ENCODE peak calls at places on chromosomes 11 and 22, in six cellular contexts. R is stimulated activated CD4-positive, alpha-beta T cell treated with anti-CD3 and anti-CD28 coated beads, Interleukin-1b, Interleukin-23, amount 100 ng/mL, for 24 hours; L is PC-3; C is NCI-H510A treated with DMSO at 0.1 percent for 48 hours; X is H54; P is anterior cingulate cortex. E is an unnamed sample.

GRCh38 chr11:34654491-34655334 is 33.8 kb downstream of the EHF start:
- DNase-seq in X (no peak), C (peak; percentile 20), R (no peak), L (peak; percentile 97), P (no peak), E (no peak)

GRCh38 chr11:28343304-28344233 is 235.4 kb downstream of the METTL15 start:
- DNase-seq in X (peak; percentile 13), P (no peak), L (peak; percentile 77), C (no peak), R (no peak), E (peak; percentile 6)

GRCh38 chr22:31680764-31681624 is 19.0 kb upstream of the PISD start:
- DNase-seq in C (no peak), X (no peak), L (peak; percentile 48), R (no peak), P (no peak), E (no peak)

GRCh38 chr11:77710358-77710757 is 72.8 kb upstream of the CLNS1A start:
- DNase-seq in X (peak; percentile 16), P (no peak), R (no peak), C (no peak), L (peak; percentile 64), E (peak; percentile 30)

GRCh38 chr22:39175127-39176066 is 22.9 kb upstream of the CBX7 start:
- DNase-seq in X (no peak), C (no peak), R (no peak), P (no peak), L (peak; percentile 2), E (no peak)

GRCh38 chr11:130282111-130282510 is 32.6 kb downstream of the ZBTB44 start:
- DNase-seq in C (no peak), P (no peak), L (no peak), R (no peak), X (no peak), E (no peak)

GRCh38 chr22:43835166-43835565 is 23.1 kb upstream of the EFCAB6 start:
- DNase-seq in P (no peak), C (no peak), R (no peak), X (no peak), L (no peak), E (no peak)

GRCh38 chr11:130407978-130408377 is 20.4 kb downstream of the ADAMTS8 start:
- DNase-seq in X (peak; percentile 52), R (no peak), C (no peak), L (peak; percentile 99), P (no peak), E (no peak)

GRCh38 chr22:35376728-35377472 is 4.0 kb upstream of the HMOX1 start:
- DNase-seq in P (peak; percentile 58), C (peak; percentile 66), X (peak; percentile 65), R (no peak), L (peak; percentile 94), E (peak; percentile 96)

GRCh38 chr22:40029189-40029890 is 34.6 kb downstream of the FAM83F start:
- DNase-seq in X (no peak), P (no peak), L (no peak), R (no peak), C (no peak), E (no peak)

GRCh38 chr11:118343981-118344521 is at the start of gene CD3G:
- DNase-seq in P (no peak), C (no peak), X (no peak), R (peak; percentile 53), L (no peak), E (no peak)

GRCh38 chr11:45025716-45026492 is 75.2 kb upstream of the TP53I11 start:
- DNase-seq in L (no peak), P (no peak), X (no peak), R (no peak), C (no peak), E (no peak)

GRCh38 chr11:44727373-44728084 is 767 bp downstream of the TSPAN18 start:
- DNase-seq in L (peak; percentile 52), P (peak; percentile 26), R (peak; percentile 70), C (peak; percentile 16), X (peak; percentile 97), E (peak; percentile 83)

GRCh38 chr11:95363710-95364109 is 132.7 kb upstream of the SESN3 start:
- DNase-seq in L (no peak), P (no peak), R (no peak), C (no peak), X (no peak), E (no peak)

GRCh38 chr11:75239551-75240290 is 853 bp upstream of the TPBGL start:
- DNase-seq in X (no peak), C (no peak), R (no peak), L (no peak), P (no peak), E (no peak)

E was measured in COLO829.